ENCODE peak calls at places on chromosome 16, in nine cellular contexts. I is stomach; B is neuronal stem cell; A is mammary epithelial cell; C is psoas muscle; F is CD8-positive, alpha-beta T cell; X is breast epithelium; Y is ascending aorta; S is iPS DF 6.9. K is an unnamed sample.

GRCh38 chr16:5447734-5448133 is 350.1 kb upstream of the EEF2KMT start:
- DNase-seq in I (no peak), B (no peak), A (no peak), C (no peak), F (no peak), X (no peak), Y (no peak), S (no peak), K (no peak)

GRCh38 chr16:81873843-81874752 is 95.0 kb downstream of the PLCG2 start:
- DNase-seq in I (peak), B (peak), A (peak), C (no peak), F (peak), X (peak), Y (no peak), S (no peak), K (no peak)

GRCh38 chr16:47881574-47881973 is 274.2 kb downstream of the ABCC12 start:
- DNase-seq in I (no peak), B (no peak), A (peak), C (no peak), F (no peak), X (no peak), Y (no peak), S (no peak), K (no peak)

GRCh38 chr16:66306366-66307150 is 59.9 kb upstream of the CDH5 start:
- DNase-seq in I (no peak), B (no peak), A (no peak), C (no peak), F (no peak), X (no peak), Y (no peak), S (no peak), K (no peak)

GRCh38 chr16:72928089-72928981 is 119.6 kb downstream of the ZFHX3 start:
- DNase-seq in I (no peak), B (no peak), A (no peak), C (no peak), F (no peak), X (no peak), Y (no peak), S (no peak), K (no peak)

GRCh38 chr16:70611785-70612303 is 34.5 kb upstream of the IL34 start:
- DNase-seq in I (no peak), B (no peak), A (no peak), C (no peak), F (no peak), X (no peak), Y (no peak), S (no peak), K (no peak)

GRCh38 chr16:47885489-47885888 is 270.3 kb downstream of the ABCC12 start:
- DNase-seq in I (no peak), B (no peak), A (no peak), C (no peak), F (no peak), X (no peak), Y (no peak), S (no peak), K (no peak)

GRCh38 chr16:27816561-27816960 is 247.0 kb downstream of the GSG1L start:
- DNase-seq in I (no peak), B (no peak), A (no peak), C (no peak), F (no peak), X (no peak), Y (no peak), S (no peak), K (no peak)

GRCh38 chr16:15777533-15778203 is 79.2 kb downstream of the MYH11 start:
- DNase-seq in I (no peak), B (peak), A (peak), C (no peak), F (no peak), X (no peak), Y (no peak), S (peak), K (peak)

GRCh38 chr16:21038197-21038596 is 112.4 kb downstream of the DNAH3 start:
- DNase-seq in I (no peak), B (no peak), A (no peak), C (no peak), F (no peak), X (no peak), Y (no peak), S (no peak), K (no peak)

GRCh38 chr16:86319871-86320270 is 190.5 kb upstream of the FOXF1 start:
- DNase-seq in I (no peak), B (no peak), A (no peak), C (no peak), F (no peak), X (no peak), Y (no peak), S (no peak), K (no peak)

GRCh38 chr16:1224558-1224957 is 510 bp downstream of the TPSG1 start:
- DNase-seq in I (no peak), B (no peak), A (no peak), C (peak), F (no peak), X (no peak), Y (no peak), S (no peak), K (no peak)
- H3K27ac ChIP-seq in I (no peak), B (no peak), A (no peak), C (no peak), F (no peak), X (no peak), Y (no peak), S (no peak), K (no peak)

DNA sequence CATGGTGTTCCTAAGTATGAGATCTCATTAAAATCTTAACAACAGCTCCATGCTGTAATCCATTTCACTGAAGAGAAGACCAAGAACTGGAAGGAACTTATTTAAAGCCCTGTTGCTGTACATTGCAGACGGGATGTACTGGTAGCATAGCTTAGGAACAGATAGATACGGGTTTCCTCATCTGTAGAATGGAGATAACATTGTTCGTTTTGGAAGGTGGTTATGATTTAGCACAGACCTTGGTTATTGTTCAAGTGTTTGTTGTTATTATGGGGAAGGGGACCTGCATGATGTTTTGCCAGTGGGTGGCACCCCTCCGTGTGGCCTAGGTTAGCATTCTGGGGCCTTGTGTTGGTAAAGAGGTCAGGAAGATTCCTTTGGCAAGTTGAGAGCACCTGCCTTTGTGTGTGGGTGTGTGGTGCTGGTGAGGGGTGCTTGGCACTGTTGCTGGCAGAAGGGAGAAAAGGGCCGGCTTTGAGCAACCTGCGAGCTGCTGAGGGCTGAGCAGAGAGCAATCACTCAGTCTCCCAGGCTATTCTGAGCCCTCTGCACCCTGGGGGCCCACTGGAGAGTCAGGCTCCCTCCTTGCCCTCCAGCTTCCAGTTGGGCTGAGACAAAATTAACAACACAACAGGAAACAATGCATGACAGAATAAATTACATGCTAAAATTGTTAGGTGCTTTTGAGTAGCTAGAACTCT is 2.3 kb downstream of the TAOK2 start:
- DNase-seq in I (no peak), B (no peak), A (no peak), C (no peak), F (no peak), X (no peak), Y (no peak), S (no peak), K (no peak)
- H3K4me3 ChIP-seq in I (peak), B (peak), A (no peak), C (peak), F (no peak), X (peak), Y (peak), S (no peak), K (no peak)

GRCh38 chr16:10309271-10309932 is 76.5 kb upstream of the ATF7IP2 start:
- DNase-seq in I (peak), B (no peak), A (no peak), C (no peak), F (no peak), X (no peak), Y (no peak), S (no peak), K (no peak)

GRCh38 chr16:10314811-10315210 is 71.0 kb upstream of the ATF7IP2 start:
- DNase-seq in I (no peak), B (no peak), A (peak), C (no peak), F (no peak), X (no peak), Y (no peak), S (no peak), K (no peak)

GRCh38 chr16:10312023-10312422 is 73.8 kb upstream of the ATF7IP2 start:
- DNase-seq in I (peak), B (no peak), A (no peak), C (no peak), F (no peak), X (no peak), Y (no peak), S (no peak), K (no peak)

GRCh38 chr16:10314317-10314716 is 71.5 kb upstream of the ATF7IP2 start:
- DNase-seq in I (no peak), B (no peak), A (no peak), C (no peak), F (no peak), X (no peak), Y (no peak), S (no peak), K (no peak)

DNA sequence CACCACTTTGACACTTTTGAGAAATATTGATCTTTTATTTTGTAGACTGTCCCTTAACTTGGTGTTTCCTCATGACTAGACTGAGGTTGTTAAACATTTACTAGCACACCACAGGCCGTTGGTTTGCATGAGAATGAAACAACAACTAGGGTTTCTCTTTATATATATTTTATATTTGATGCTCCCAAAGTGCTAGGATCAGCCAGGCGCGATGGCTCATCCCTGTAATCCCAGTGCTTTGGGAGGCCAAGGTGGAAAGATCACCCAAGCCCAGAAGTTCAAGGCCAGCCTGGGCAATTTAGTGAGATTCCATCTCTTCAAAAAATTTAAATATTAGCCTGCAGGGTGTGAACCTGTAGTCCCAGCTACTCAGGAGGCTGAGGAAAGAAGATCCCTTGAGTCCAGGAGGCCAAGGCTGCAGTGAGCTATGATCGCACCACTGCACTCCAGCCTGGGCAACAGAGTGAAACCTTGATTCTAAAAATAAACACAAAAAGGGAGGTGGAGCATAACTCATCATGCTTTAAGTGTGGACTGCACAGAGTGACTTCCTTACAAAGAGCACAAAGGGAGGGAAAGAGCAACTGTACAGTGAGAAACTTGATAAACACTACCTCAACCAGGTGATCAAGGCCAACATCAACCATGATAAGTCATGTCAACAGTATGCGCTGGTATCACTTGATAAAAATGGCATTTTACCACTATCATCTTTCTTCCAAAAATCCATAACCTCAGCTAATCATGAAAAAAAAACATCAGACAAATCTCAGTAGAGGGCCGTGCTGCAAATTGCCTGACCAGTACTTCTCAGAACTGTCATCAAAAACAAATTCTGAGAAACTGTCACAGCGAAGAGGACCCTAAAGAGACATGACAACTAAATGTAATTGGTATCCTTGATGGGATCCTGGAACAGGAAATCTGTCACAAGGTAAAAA is 72.8 kb upstream of the ATF7IP2 start:
- DNase-seq in I (peak), B (no peak), A (no peak), C (no peak), F (no peak), X (no peak), Y (no peak), S (no peak), K (no peak)
- H3K27ac ChIP-seq in I (no peak), B (no peak), A (no peak), C (no peak), F (no peak), X (no peak), Y (no peak), S (no peak), K (no peak)

GRCh38 chr16:49856741-49857330 is 924 bp upstream of the ZNF423 start:
- DNase-seq in I (peak), B (peak), A (peak), C (peak), F (no peak), X (peak), Y (no peak), S (no peak), K (no peak)

GRCh38 chr16:49860593-49860992 is 4.7 kb upstream of the ZNF423 start:
- DNase-seq in I (no peak), B (no peak), A (no peak), C (no peak), F (no peak), X (no peak), Y (no peak), S (no peak), K (no peak)

GRCh38 chr16:49859139-49859947 is 3.4 kb upstream of the ZNF423 start:
- DNase-seq in I (no peak), B (no peak), A (no peak), C (peak), F (no peak), X (peak), Y (no peak), S (no peak), K (no peak)

GRCh38 chr16:49857423-49858181 is 1.7 kb upstream of the ZNF423 start:
- DNase-seq in I (peak), B (peak), A (peak), C (peak), F (no peak), X (no peak), Y (no peak), S (no peak), K (peak)

DNA sequence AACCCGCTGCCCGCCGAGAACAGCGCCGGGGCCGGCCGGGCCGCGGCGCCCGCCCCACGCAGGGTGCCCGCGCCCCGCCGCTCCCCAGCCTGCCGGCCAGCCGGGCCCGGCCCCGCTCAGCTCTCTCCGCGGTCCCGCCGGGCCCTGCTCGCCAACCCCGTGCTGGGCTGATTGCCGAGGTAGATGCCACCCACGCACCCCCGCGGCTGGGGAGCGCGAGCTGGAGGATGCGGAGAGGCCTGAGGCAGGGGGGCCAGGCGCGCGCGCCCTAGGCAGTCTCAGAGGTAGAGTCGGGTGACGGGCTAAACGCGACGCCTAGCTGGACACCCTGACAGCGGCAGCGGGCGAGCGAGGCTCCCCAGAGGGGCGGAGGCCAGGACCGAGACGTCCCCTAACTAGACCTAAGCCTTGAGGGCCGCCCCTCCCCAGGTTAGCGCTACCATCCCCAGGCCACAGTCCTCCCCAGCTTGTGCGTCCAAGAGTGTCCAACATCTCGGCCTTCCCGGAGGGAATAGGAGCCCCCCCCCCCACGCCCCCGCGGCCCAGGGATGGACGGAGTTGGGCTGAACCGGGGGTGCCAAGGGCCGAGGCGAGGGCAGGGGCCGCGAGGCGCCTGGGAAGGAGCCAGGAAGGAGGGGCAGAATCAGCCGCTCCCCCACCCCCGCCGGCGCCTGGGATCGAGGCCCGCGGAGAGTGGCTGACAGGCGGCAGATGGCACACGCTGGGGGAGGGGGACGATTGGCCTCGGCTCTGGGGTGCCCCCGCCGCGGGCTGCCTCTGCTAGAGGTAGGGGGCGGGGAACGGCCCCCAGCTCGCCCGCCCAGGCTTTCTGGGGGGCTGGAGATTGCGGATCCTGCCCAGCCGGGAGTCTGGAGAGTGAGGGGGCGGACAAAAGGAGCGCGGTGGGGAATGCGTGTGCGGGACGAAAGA is 2.6 kb upstream of the ZNF423 start:
- DNase-seq in I (no peak), B (peak), A (peak), C (peak), F (no peak), X (no peak), Y (no peak), S (no peak), K (no peak)
- H3K4me3 ChIP-seq in I (peak), B (peak), A (peak), C (peak), F (peak), X (peak), Y (peak), S (peak), K (no peak)

DNA sequence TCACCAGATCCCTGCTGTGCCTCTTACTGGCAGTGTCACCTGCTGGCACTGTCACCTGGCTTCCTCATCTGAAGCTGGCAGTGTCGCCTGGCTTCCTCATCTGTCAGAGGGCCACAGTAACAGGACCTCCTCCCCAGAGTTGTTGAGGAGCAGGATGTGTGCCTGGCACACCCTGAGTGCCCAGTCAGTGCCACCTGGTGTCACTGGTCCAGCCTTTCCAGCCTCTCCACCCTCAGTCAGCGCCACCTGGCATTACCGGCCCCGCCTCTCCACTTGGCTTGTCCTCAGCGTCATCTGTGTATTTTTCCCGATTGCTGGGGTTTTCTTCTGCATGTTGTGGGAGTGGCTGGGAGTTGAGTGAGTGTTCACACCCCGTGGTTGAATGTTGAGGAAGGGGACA is 37.9 kb downstream of the USP10 start:
- DNase-seq in I (peak), B (no peak), A (no peak), C (no peak), F (no peak), X (no peak), Y (no peak), S (no peak), K (no peak)
- H3K27ac ChIP-seq in I (peak), B (no peak), A (no peak), C (peak), F (no peak), X (no peak), Y (no peak), S (no peak), K (no peak)

GRCh38 chr16:11407047-11407982 is 62.1 kb downstream of the RMI2 start:
- DNase-seq in I (peak), B (peak), A (peak), C (no peak), F (peak), X (peak), Y (no peak), S (peak), K (no peak)

GRCh38 chr16:11403920-11404319 is 58.7 kb downstream of the RMI2 start:
- DNase-seq in I (no peak), B (no peak), A (no peak), C (no peak), F (no peak), X (no peak), Y (no peak), S (no peak), K (no peak)

GRCh38 chr16:11404608-11405007 is 59.3 kb downstream of the RMI2 start:
- DNase-seq in I (no peak), B (no peak), A (no peak), C (no peak), F (no peak), X (no peak), Y (no peak), S (no peak), K (no peak)

GRCh38 chr16:11406177-11406560 is 60.9 kb downstream of the RMI2 start:
- DNase-seq in I (no peak), B (no peak), A (no peak), C (no peak), F (no peak), X (no peak), Y (no peak), S (no peak), K (no peak)

DNA sequence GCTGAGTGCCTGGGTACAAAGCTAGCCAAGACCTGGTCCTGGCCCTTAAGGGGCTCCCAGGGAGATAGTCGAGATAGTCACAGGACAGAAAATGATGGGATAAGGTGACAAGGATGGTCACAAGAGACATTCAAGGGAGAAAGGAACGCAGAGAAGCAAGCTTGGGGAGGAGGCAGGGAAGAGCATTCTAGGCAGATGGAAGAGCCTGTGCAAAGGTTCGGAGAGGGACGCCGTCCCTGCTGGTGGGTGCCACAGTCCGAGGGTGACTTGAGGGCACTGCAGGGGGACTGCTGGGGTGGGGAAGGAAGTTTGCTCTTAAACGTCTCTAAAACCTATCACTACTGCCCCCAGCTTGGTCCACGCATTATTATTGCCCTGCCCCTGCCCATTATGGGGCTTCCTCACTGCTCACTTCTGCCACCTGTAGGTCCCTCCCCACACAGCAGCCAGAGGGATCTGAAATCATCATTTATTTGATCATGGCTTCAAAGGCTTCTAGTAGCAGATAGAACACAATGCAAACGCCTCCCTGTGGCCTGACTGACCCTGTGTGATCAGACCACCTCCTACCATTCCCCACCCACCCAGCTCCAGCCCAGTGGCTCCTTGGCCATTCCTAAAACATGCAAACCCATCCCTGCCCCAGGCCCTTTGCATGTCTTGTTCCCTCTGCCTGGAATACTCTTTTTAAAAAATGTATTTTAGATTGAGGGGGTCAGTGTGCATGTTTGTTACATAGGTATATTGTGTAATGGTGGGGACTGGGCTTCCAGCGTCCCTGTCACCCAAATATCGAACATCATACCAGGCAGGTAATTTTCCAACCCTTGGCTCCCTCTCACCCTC is 60.3 kb downstream of the RMI2 start:
- DNase-seq in I (peak), B (no peak), A (no peak), C (no peak), F (no peak), X (no peak), Y (no peak), S (no peak), K (no peak)
- H3K4me3 ChIP-seq in I (no peak), B (no peak), A (no peak), C (no peak), F (no peak), X (no peak), Y (no peak), S (no peak), K (no peak)

K was measured in HL-60.